ENCODE peak calls at places on chromosome 10, in five cellular contexts. X, V, F, Q and M are unnamed samples. For H3K9me3, the result is how much of the 10 kb centered on the place peaks cover.

GRCh38 chr10:51074238-51075028 is at the start of gene PRKG1:
- DNase-seq in X (peak), V (peak), F (peak), Q (peak), M (no peak)

GRCh38 chr10:117830832-117831231 is 215.9 kb downstream of the RAB11FIP2 start:
- DNase-seq in X (no peak), V (no peak), F (no peak), Q (no peak), M (no peak)

GRCh38 chr10:103833731-103834365 is 21.5 kb downstream of the SH3PXD2A start:
- DNase-seq in X (no peak), V (no peak), F (peak), Q (peak), M (no peak)

GRCh38 chr10:132467464-132468149 is 70.0 kb upstream of the INPP5A start:
- DNase-seq in X (no peak), V (no peak), F (peak), Q (peak), M (no peak)

GRCh38 chr10:48554668-48555067 is 50.2 kb downstream of the ARHGAP22 start:
- DNase-seq in X (no peak), V (no peak), F (no peak), Q (no peak), M (no peak)

GRCh38 chr10:90929179-90929578 is 8.3 kb upstream of the ANKRD1 start:
- DNase-seq in X (no peak), V (no peak), F (no peak), Q (no peak), M (no peak)

GRCh38 chr10:123997013-123997412 is 96.4 kb downstream of the CHST15 start:
- DNase-seq in X (peak), V (peak), F (no peak), Q (no peak), M (no peak)

GRCh38 chr10:5291501-5292195 is 73.1 kb upstream of the UCN3 start:
- DNase-seq in X (no peak), V (peak), F (peak), Q (peak), M (no peak)

GRCh38 chr10:86648706-86649426 is 5.5 kb upstream of the OPN4 start:
- DNase-seq in X (peak), V (no peak), F (peak), Q (no peak), M (no peak)

GRCh38 chr10:28558923-28559508 is 26.1 kb downstream of the WAC start:
- DNase-seq in X (no peak), V (no peak), F (no peak), Q (no peak), M (no peak)

GRCh38 chr10:77726301-77726700 is 88.7 kb upstream of the KCNMA1 start:
- DNase-seq in X (no peak), V (no peak), F (no peak), Q (no peak), M (no peak)

GRCh38 chr10:113080621-113081229 is 130.7 kb downstream of the TCF7L2 start:
- DNase-seq in X (no peak), V (no peak), F (no peak), Q (no peak), M (no peak)

DNA sequence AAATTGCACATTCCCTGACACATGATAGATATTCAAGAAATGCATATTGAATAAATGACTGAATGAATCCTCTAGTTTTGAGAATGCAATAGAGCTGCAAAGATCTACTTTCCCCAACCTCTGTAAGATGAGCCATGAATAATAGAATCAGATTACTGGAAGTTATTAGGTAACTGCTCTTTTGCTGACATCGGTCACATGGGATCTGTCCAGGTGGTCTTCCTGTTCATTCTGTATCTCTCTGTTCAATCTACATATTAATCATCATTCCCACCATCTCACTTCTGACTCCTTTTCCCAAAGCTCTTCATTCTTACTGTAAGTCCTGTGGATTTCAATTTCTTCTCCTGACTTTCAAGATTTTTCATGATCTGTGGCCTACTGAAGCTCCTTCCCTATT is 638.6 kb downstream of the SORCS1 start:
- DNase-seq in X (no peak), V (no peak), F (no peak), Q (no peak), M (no peak)
- H3K9me3 ChIP-seq in X (under half), V (under half), F (under half), Q (under half), M (under half)

GRCh38 chr10:128780379-128780778 is 654.2 kb upstream of the MKI67 start:
- DNase-seq in X (no peak), V (no peak), F (no peak), Q (no peak), M (no peak)
- H3K9me3 ChIP-seq in X (under half), V (under half), F (under half), Q (under half), M (under half)

GRCh38 chr10:1670541-1671365 is 66.6 kb downstream of the ADARB2 start:
- DNase-seq in X (no peak), V (no peak), F (peak), Q (no peak), M (no peak)

GRCh38 chr10:1672001-1672781 is 65.1 kb downstream of the ADARB2 start:
- DNase-seq in X (no peak), V (no peak), F (peak), Q (no peak), M (no peak)

GRCh38 chr10:1668347-1668746 is 69.0 kb downstream of the ADARB2 start:
- DNase-seq in X (no peak), V (no peak), F (no peak), Q (no peak), M (no peak)

GRCh38 chr10:1671366-1672000 is 65.8 kb downstream of the ADARB2 start:
- DNase-seq in X (no peak), V (no peak), F (peak), Q (no peak), M (no peak)

GRCh38 chr10:1669433-1669832 is 67.9 kb downstream of the ADARB2 start:
- DNase-seq in X (no peak), V (no peak), F (no peak), Q (no peak), M (no peak)
- H3K9me3 ChIP-seq in X (under half), V (under half), F (under half), Q (under half), M (under half)

DNA sequence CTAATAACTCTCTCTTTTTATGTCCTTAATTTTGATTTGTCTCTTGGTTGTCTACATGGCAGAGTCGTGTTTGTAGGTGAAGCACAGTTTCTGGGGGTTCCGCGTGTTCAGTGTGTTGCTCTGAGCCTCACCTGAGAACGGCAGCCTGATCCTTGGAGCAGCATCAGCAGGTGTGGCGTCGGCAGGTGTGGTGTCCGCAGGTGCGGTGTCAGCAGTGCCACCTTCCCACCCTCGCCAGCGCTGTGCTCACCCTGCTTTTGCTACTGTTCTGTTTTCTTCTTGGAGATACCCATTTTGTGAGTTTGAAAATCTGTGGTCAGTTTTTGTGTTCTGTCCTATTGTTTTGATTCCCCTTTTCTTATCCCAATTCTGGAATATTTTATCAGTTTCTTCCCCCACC is 406.6 kb downstream of the GLRX3 start:
- DNase-seq in X (no peak), V (no peak), F (no peak), Q (no peak), M (no peak)
- H3K9me3 ChIP-seq in X (under half), V (under half), F (under half), Q (under half), M (under half)

GRCh38 chr10:37707829-37708578 is 149.4 kb downstream of the ZNF248 start:
- DNase-seq in X (no peak), V (no peak), F (no peak), Q (no peak), M (no peak)
- H3K9me3 ChIP-seq in X (under half), V (under half), F (under half), Q (under half), M (under half)